ENCODE peak calls at places on chromosome 9, in five cellular contexts. One of them, this sample, is unnamed.

GRCh38 chr9:97866300-97866699 is 13.3 kb downstream of the FOXE1 start:
- DNase-seq in uterus: no peak
- DNase-seq in cardiac fibroblast: no peak
- DNase-seq in tibial nerve: no peak
- DNase-seq in body of pancreas: no peak
- DNase-seq in this sample: no peak

GRCh38 chr9:127051881-127052595 is 70.4 kb downstream of the ANGPTL2 start:
- DNase-seq in uterus: no peak
- DNase-seq in body of pancreas: no peak
- DNase-seq in tibial nerve: no peak
- DNase-seq in cardiac fibroblast: no peak
- DNase-seq in this sample: no peak

GRCh38 chr9:15304620-15305019 is 2.4 kb downstream of the TTC39B start:
- DNase-seq in body of pancreas: no peak
- DNase-seq in tibial nerve: no peak
- DNase-seq in cardiac fibroblast: no peak
- DNase-seq in uterus: no peak
- DNase-seq in this sample: peak; percentile 38

GRCh38 chr9:69816775-69817174 is 3.8 kb upstream of the CFAP95 start:
- DNase-seq in body of pancreas: no peak
- DNase-seq in cardiac fibroblast: no peak
- DNase-seq in tibial nerve: no peak
- DNase-seq in uterus: no peak
- DNase-seq in this sample: no peak

GRCh38 chr9:93139365-93140182 is 5.5 kb upstream of the NINJ1 start:
- DNase-seq in uterus: no peak
- DNase-seq in tibial nerve: no peak
- DNase-seq in cardiac fibroblast: no peak
- DNase-seq in body of pancreas: no peak
- DNase-seq in this sample: peak; percentile 93

GRCh38 chr9:16673171-16673570 is 197.3 kb downstream of the BNC2 start:
- DNase-seq in tibial nerve: no peak
- DNase-seq in cardiac fibroblast: no peak
- DNase-seq in uterus: no peak
- DNase-seq in body of pancreas: no peak
- DNase-seq in this sample: no peak

GRCh38 chr9:113476511-113476916 is 13.0 kb downstream of the RGS3 start:
- DNase-seq in cardiac fibroblast: no peak
- DNase-seq in uterus: no peak
- DNase-seq in tibial nerve: no peak
- DNase-seq in body of pancreas: peak; percentile 42
- DNase-seq in this sample: no peak

GRCh38 chr9:111975709-111976108 is 79.1 kb downstream of the UGCG start:
- DNase-seq in tibial nerve: no peak
- DNase-seq in body of pancreas: peak; percentile 80
- DNase-seq in uterus: no peak
- DNase-seq in cardiac fibroblast: no peak
- DNase-seq in this sample: peak; percentile 36

GRCh38 chr9:129665008-129665771 is at the start of gene PRRX2:
- DNase-seq in tibial nerve: no peak
- DNase-seq in cardiac fibroblast: no peak
- DNase-seq in uterus: peak; percentile 39
- DNase-seq in body of pancreas: no peak
- DNase-seq in this sample: no peak

GRCh38 chr9:13388157-13388556 is 108.7 kb upstream of the MPDZ start:
- DNase-seq in cardiac fibroblast: peak; percentile 87
- DNase-seq in tibial nerve: no peak
- DNase-seq in body of pancreas: peak; percentile 23
- DNase-seq in uterus: no peak
- DNase-seq in this sample: no peak

GRCh38 chr9:101702257-101702656 is 36.2 kb downstream of the GRIN3A start:
- DNase-seq in uterus: no peak
- DNase-seq in cardiac fibroblast: no peak
- DNase-seq in tibial nerve: no peak
- DNase-seq in body of pancreas: no peak
- DNase-seq in this sample: no peak

GRCh38 chr9:31873717-31874116 is 510.7 kb upstream of the ACO1 start:
- DNase-seq in cardiac fibroblast: no peak
- DNase-seq in body of pancreas: no peak
- DNase-seq in tibial nerve: no peak
- DNase-seq in uterus: no peak
- DNase-seq in this sample: no peak

GRCh38 chr9:100525563-100525962 is 52.3 kb upstream of the CAVIN4 start:
- DNase-seq in tibial nerve: no peak
- DNase-seq in uterus: no peak
- DNase-seq in cardiac fibroblast: no peak
- DNase-seq in body of pancreas: no peak
- DNase-seq in this sample: peak; percentile 1

GRCh38 chr9:87167161-87167560 is 219.9 kb upstream of the GAS1 start:
- DNase-seq in body of pancreas: no peak
- DNase-seq in cardiac fibroblast: no peak
- DNase-seq in tibial nerve: no peak
- DNase-seq in uterus: no peak
- DNase-seq in this sample: no peak

GRCh38 chr9:111854799-111855198 is 41.8 kb upstream of the UGCG start:
- DNase-seq in cardiac fibroblast: peak; percentile 61
- DNase-seq in uterus: no peak
- DNase-seq in body of pancreas: no peak
- DNase-seq in tibial nerve: no peak
- DNase-seq in this sample: no peak

GRCh38 chr9:36011379-36011778 is 25.3 kb upstream of the RECK start:
- DNase-seq in body of pancreas: no peak
- DNase-seq in cardiac fibroblast: peak; percentile 42
- DNase-seq in tibial nerve: no peak
- DNase-seq in uterus: no peak
- DNase-seq in this sample: no peak

GRCh38 chr9:120715331-120715924 is 1.2 kb upstream of the MEGF9 start:
- DNase-seq in tibial nerve: peak; percentile 38
- DNase-seq in cardiac fibroblast: peak; percentile 59
- DNase-seq in body of pancreas: peak; percentile 23
- DNase-seq in uterus: peak; percentile 73
- DNase-seq in this sample: no peak

GRCh38 chr9:10566853-10567252 is 45.9 kb downstream of the PTPRD start:
- DNase-seq in uterus: no peak
- DNase-seq in body of pancreas: no peak
- DNase-seq in cardiac fibroblast: no peak
- DNase-seq in tibial nerve: no peak
- DNase-seq in this sample: no peak

GRCh38 chr9:129164246-129164930 is 13.7 kb downstream of the IER5L start:
- DNase-seq in tibial nerve: no peak
- DNase-seq in uterus: peak; percentile 76
- DNase-seq in body of pancreas: peak; percentile 71
- DNase-seq in cardiac fibroblast: peak; percentile 55
- DNase-seq in this sample: no peak

GRCh38 chr9:17470015-17470414 is 108.9 kb upstream of the SH3GL2 start:
- DNase-seq in cardiac fibroblast: no peak
- DNase-seq in tibial nerve: no peak
- DNase-seq in uterus: no peak
- DNase-seq in body of pancreas: no peak
- DNase-seq in this sample: no peak

GRCh38 chr9:32928145-32928763 is 73.2 kb downstream of the APTX start:
- DNase-seq in uterus: no peak
- DNase-seq in cardiac fibroblast: peak; percentile 44
- DNase-seq in body of pancreas: no peak
- DNase-seq in tibial nerve: no peak
- DNase-seq in this sample: peak; percentile 80

GRCh38 chr9:110753734-110754231 is 85.2 kb downstream of the MUSK start:
- DNase-seq in tibial nerve: no peak
- DNase-seq in uterus: no peak
- DNase-seq in body of pancreas: no peak
- DNase-seq in cardiac fibroblast: peak; percentile 91
- DNase-seq in this sample: peak; percentile 76

GRCh38 chr9:89638897-89639296 is 34.1 kb downstream of the GADD45G start:
- DNase-seq in uterus: no peak
- DNase-seq in tibial nerve: no peak
- DNase-seq in body of pancreas: no peak
- DNase-seq in cardiac fibroblast: no peak
- DNase-seq in this sample: no peak

GRCh38 chr9:89640801-89641200 is 36.0 kb downstream of the GADD45G start:
- DNase-seq in tibial nerve: no peak
- DNase-seq in uterus: no peak
- DNase-seq in body of pancreas: no peak
- DNase-seq in cardiac fibroblast: no peak
- DNase-seq in this sample: no peak

GRCh38 chr9:89640391-89640790 is 35.6 kb downstream of the GADD45G start:
- DNase-seq in tibial nerve: no peak
- DNase-seq in uterus: no peak
- DNase-seq in body of pancreas: peak; percentile 43
- DNase-seq in cardiac fibroblast: no peak
- DNase-seq in this sample: no peak

GRCh38 chr9:89639961-89640360 is 35.1 kb downstream of the GADD45G start:
- DNase-seq in tibial nerve: no peak
- DNase-seq in body of pancreas: no peak
- DNase-seq in uterus: no peak
- DNase-seq in cardiac fibroblast: no peak
- DNase-seq in this sample: no peak

GRCh38 chr9:89639367-89639795 is 34.6 kb downstream of the GADD45G start:
- DNase-seq in tibial nerve: peak; percentile 51
- DNase-seq in body of pancreas: no peak
- DNase-seq in cardiac fibroblast: no peak
- DNase-seq in uterus: peak; percentile 85
- DNase-seq in this sample: no peak
- TF ChIP-seq CTCF in tibial nerve: no peak
- TF ChIP-seq CTCF in body of pancreas: no peak
- TF ChIP-seq CTCF in cardiac fibroblast: no peak
- TF ChIP-seq CTCF in uterus: no peak
- TF ChIP-seq CTCF in this sample: no peak

DNA sequence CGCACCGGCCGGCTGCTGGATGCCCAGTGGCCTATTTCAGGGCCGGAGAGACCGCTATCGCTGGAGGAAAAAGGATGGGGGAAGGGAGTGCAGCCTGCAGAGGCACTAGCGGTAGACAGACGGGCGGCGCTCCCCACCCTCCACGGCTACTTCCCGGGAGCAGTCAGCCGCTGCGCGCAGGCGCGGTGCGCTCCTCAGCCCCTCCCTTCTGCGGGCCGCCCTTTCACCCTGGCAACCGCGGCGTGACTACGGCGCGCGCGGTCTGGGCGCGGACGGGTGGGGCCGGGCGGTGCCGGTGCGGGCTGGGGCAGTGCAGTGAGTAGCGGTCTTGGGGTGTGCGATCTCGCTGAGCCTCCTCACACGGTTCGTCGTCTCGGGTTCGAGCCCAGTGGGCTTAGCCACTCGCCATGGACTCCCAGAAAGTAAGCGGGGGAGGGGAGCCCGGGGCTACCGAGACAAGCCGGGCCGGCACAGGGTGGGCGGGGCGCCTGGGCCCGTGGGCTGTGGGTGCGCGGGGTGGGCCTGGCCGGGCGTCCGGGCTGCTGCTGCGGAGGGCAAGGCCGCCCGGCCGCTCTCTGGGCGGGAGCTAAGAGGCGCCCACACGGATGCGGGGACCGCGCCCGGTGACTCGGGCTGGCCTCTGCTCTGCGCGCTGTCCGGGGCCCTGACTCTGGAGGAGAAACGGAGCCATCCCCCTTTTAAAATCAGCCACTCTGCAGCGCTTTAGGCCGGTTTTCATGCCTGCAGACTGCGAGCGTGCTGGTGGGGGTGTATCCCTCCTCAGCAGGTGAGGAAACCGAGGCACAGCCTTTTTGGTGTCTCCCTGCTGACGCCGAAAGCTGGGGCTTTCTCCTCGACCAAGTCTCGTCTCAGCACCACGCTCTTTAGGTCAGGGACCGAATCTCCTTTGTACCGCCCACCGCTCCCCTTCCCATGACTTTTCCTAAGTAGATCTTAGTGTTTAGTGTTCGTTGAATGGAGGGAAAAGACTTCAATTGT is at the start of gene FSD1L:
- DNase-seq in uterus: peak; percentile 91
- DNase-seq in tibial nerve: peak; percentile 78
- DNase-seq in body of pancreas: peak; percentile 94
- DNase-seq in cardiac fibroblast: peak; percentile 91
- DNase-seq in this sample: peak; percentile 90
- TF ChIP-seq CTCF in uterus: peak; percentile 37
- TF ChIP-seq CTCF in tibial nerve: peak; percentile 26
- TF ChIP-seq CTCF in body of pancreas: peak; percentile 30
- TF ChIP-seq CTCF in cardiac fibroblast: peak; percentile 10
- TF ChIP-seq CTCF in this sample: peak; percentile 15

DNA sequence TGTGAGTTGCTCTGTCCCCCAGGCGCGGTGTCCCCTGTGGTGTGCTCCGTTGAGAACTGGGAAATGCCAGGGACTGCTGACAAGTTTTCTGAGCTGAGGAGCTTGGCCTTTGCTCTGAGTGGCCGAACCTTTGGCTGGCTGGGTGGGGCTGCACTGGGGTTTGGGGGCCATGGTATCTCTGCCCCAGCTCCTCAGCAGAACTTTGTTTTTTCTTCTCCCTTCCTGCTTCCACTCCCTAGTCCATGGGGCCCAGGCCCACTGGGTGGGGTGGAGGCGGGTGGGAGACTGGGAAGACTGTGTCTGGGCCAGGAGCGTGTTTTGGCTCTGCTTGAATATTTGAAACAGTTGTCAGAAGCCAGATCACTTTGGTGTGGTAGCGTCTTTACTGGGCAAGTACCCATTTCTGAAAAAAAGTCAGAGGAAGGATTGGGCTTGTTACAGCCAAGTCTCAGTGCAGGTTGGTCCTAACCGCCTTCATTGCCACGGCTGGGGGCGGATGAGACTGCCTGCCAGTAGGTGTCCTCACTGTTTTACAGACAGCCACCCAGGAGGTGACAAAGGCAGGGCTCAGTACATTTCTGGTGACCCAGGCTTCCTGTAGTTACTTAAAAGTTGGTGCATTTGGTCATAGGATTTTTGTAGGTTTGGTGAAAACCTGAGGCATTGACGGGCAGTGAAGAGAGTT is 92.7 kb downstream of the DAB2IP start:
- DNase-seq in cardiac fibroblast: peak; percentile 45
- DNase-seq in body of pancreas: peak; percentile 78
- DNase-seq in uterus: no peak
- DNase-seq in tibial nerve: peak; percentile 52
- DNase-seq in this sample: peak; percentile 40
- TF ChIP-seq CTCF in cardiac fibroblast: peak; percentile 46
- TF ChIP-seq CTCF in body of pancreas: peak; percentile 71
- TF ChIP-seq CTCF in uterus: peak; percentile 48
- TF ChIP-seq CTCF in tibial nerve: peak; percentile 27
- TF ChIP-seq CTCF in this sample: no peak

DNA sequence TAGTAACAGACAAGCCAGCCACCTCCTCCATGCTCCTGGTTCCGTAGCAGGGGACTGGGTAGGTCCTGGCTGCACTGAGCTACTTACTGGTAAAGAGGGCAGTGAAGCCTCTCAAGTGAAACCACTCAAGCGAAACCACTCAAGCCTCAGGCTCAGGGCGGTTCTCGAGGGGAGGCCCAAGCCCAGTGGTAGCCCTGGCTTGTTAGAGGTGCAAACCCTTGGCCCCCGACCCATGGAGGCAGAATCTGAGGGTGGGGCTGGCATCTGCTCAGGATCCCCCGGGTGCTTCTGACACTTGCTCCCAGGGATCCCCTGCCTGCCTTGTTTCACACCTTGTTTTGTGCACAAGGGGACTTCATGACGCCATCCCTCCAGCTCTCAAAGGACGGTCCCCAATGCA is 76.5 kb upstream of the OLFM1 start:
- DNase-seq in body of pancreas: no peak
- DNase-seq in uterus: no peak
- DNase-seq in cardiac fibroblast: no peak
- DNase-seq in tibial nerve: no peak
- DNase-seq in this sample: no peak
- TF ChIP-seq CTCF in body of pancreas: no peak
- TF ChIP-seq CTCF in uterus: no peak
- TF ChIP-seq CTCF in cardiac fibroblast: no peak
- TF ChIP-seq CTCF in tibial nerve: no peak
- TF ChIP-seq CTCF in this sample: no peak